ENCODE peak calls at places on chromosomes 7 and 10, in four cellular contexts. H is astrocyte, C is T-helper 22 cell, F is fibroblast of the aortic adventitia. B is an unnamed sample.

GRCh38 chr10:50251309-50251850 is at the start of gene ASAH2:
- DNase-seq in H (no peak), C (no peak), F (no peak), B (no peak)

GRCh38 chr7:151925446-151926335 is 30.6 kb upstream of the GALNTL5 start:
- DNase-seq in H (no peak), C (no peak), F (peak), B (peak)

GRCh38 chr10:30818010-30818660 is 188.6 kb upstream of the LYZL2 start:
- DNase-seq in H (peak), C (no peak), F (peak), B (peak)

GRCh38 chr10:28922127-28922526 is 244.8 kb downstream of the BAMBI start:
- DNase-seq in H (peak), C (no peak), F (peak), B (no peak)

GRCh38 chr7:49400891-49401550 is 372.4 kb upstream of the VWC2 start:
- DNase-seq in H (peak), C (no peak), F (no peak), B (no peak)

GRCh38 chr7:369981-370621 is 80.1 kb downstream of the FOXL3 start:
- DNase-seq in H (no peak), C (no peak), F (no peak), B (no peak)

GRCh38 chr10:121216721-121217181 is 365.6 kb downstream of the WDR11 start:
- DNase-seq in H (no peak), C (no peak), F (no peak), B (peak)

GRCh38 chr10:27646194-27646593 is 99.4 kb downstream of the MKX start:
- DNase-seq in H (peak), C (no peak), F (no peak), B (no peak)

GRCh38 chr10:119871881-119872609 is 598 bp downstream of the MCMBP start:
- DNase-seq in H (no peak), C (peak), F (peak), B (peak)

GRCh38 chr7:11153694-11154093 is 180.0 kb downstream of the PHF14 start:
- DNase-seq in H (no peak), C (no peak), F (no peak), B (no peak)

GRCh38 chr10:106175760-106176377 is 988.6 kb downstream of the SORCS1 start:
- DNase-seq in H (no peak), C (no peak), F (peak), B (no peak)

GRCh38 chr7:140726304-140726703 is 29.8 kb downstream of the NDUFB2 start:
- DNase-seq in H (no peak), C (no peak), F (peak), B (no peak)

GRCh38 chr7:11341285-11341944 is 367.7 kb downstream of the PHF14 start:
- DNase-seq in H (no peak), C (no peak), F (peak), B (no peak)

GRCh38 chr7:158760936-158761335 is 56.3 kb upstream of the NCAPG2 start:
- DNase-seq in H (no peak), C (no peak), F (no peak), B (no peak)

GRCh38 chr7:77244222-77244934 is 44.8 kb upstream of the FGL2 start:
- DNase-seq in H (no peak), C (no peak), F (no peak), B (no peak)

GRCh38 chr10:103835121-103836045 is 20.0 kb downstream of the SH3PXD2A start:
- DNase-seq in H (peak), C (no peak), F (peak), B (no peak)

GRCh38 chr10:106226123-106226522 is 938.4 kb downstream of the SORCS1 start:
- DNase-seq in H (no peak), C (no peak), F (no peak), B (no peak)

GRCh38 chr10:102628451-102628911 is 15.8 kb upstream of the TRIM8 start:
- DNase-seq in H (no peak), C (no peak), F (no peak), B (peak)

GRCh38 chr10:127834221-127834620 is 58.5 kb downstream of the CLRN3 start:
- DNase-seq in H (no peak), C (no peak), F (no peak), B (no peak)

GRCh38 chr10:5813091-5813340 is 218 bp downstream of the GDI2 start:
- DNase-seq in H (no peak), C (no peak), F (no peak), B (no peak)

GRCh38 chr7:128398016-128398840 is 11.6 kb downstream of the IMPDH1 start:
- DNase-seq in H (no peak), C (no peak), F (peak), B (peak)

GRCh38 chr7:1698221-1698620 is 28.1 kb downstream of the ELFN1 start:
- DNase-seq in H (no peak), C (no peak), F (no peak), B (no peak)

GRCh38 chr10:47365561-47365960 is 17.4 kb downstream of the RBP3 start:
- DNase-seq in H (no peak), C (no peak), F (no peak), B (no peak)

GRCh38 chr7:79778786-79779382 is 325.4 kb upstream of the MAGI2 start:
- DNase-seq in H (peak), C (no peak), F (peak), B (no peak)

GRCh38 chr10:110356628-110357245 is 52.0 kb upstream of the SMNDC1 start:
- DNase-seq in H (peak), C (peak), F (peak), B (peak)

GRCh38 chr10:101071266-101071884 is 9.6 kb downstream of the KAZALD1 start:
- DNase-seq in H (peak), C (no peak), F (peak), B (no peak)

GRCh38 chr10:44186821-44187220 is 198.1 kb downstream of the CXCL12 start:
- DNase-seq in H (no peak), C (no peak), F (no peak), B (no peak)

GRCh38 chr10:110076559-110077318 is 69.0 kb downstream of the ADD3 start:
- DNase-seq in H (peak), C (no peak), F (peak), B (no peak)

GRCh38 chr7:157704365-157704764 is 367.6 kb downstream of the DNAJB6 start:
- DNase-seq in H (no peak), C (no peak), F (no peak), B (no peak)

GRCh38 chr10:31303212-31303611 is 15.8 kb upstream of the ZEB1 start:
- DNase-seq in H (no peak), C (no peak), F (no peak), B (no peak)

GRCh38 chr7:36475371-36475770 is 85.7 kb downstream of the ANLN start:
- DNase-seq in H (no peak), C (no peak), F (no peak), B (no peak)

GRCh38 chr10:105041956-105042355 is 400.9 kb downstream of the SORCS3 start:
- DNase-seq in H (no peak), C (no peak), F (no peak), B (no peak)

GRCh38 chr7:28442540-28443420 is 30.5 kb downstream of the CREB5 start:
- DNase-seq in H (peak), C (no peak), F (no peak), B (no peak)

GRCh38 chr10:12394236-12395033 is 45.1 kb downstream of the CAMK1D start:
- DNase-seq in H (peak), C (no peak), F (no peak), B (no peak)

GRCh38 chr7:98826400-98826799 is 43.4 kb downstream of the TMEM130 start:
- DNase-seq in H (no peak), C (no peak), F (no peak), B (no peak)

GRCh38 chr7:51666261-51666660 is 349.7 kb upstream of the COBL start:
- DNase-seq in H (no peak), C (no peak), F (no peak), B (no peak)